ENCODE peak calls at places on chromosome 12, in five cellular contexts. X is neural progenitor cell, T is GM12865, Z is fibroblast of mammary gland, O is right cardiac atrium. H is an unnamed sample.

GRCh38 chr12:73798523-73798922 is 739.1 kb upstream of the ATXN7L3B start:
- DNase-seq in X (no peak), T (no peak), Z (no peak), O (no peak), H (no peak)

GRCh38 chr12:7373226-7373625 is 69.4 kb downstream of the ACSM4 start:
- DNase-seq in X (no peak), T (no peak), Z (no peak), O (no peak), H (no peak)

GRCh38 chr12:126424696-126425095 is 1359.5 kb downstream of the AACS start:
- DNase-seq in X (no peak), T (no peak), Z (no peak), O (no peak), H (peak)

GRCh38 chr12:48029811-48030650 is 25.8 kb upstream of the COL2A1 start:
- DNase-seq in X (no peak), T (no peak), Z (no peak), O (no peak), H (peak)

GRCh38 chr12:67141405-67142018 is 127.6 kb upstream of the CAND1 start:
- DNase-seq in X (peak), T (no peak), Z (no peak), O (no peak), H (no peak)

GRCh38 chr12:80241576-80242273 is 142.4 kb downstream of the OTOGL start:
- DNase-seq in X (no peak), T (no peak), Z (peak), O (no peak), H (no peak)

GRCh38 chr12:49974677-49975369 is 2.1 kb downstream of the AQP6 start:
- DNase-seq in X (no peak), T (no peak), Z (no peak), O (no peak), H (no peak)

GRCh38 chr12:3530548-3530947 is 39.5 kb downstream of the PRMT8 start:
- DNase-seq in X (no peak), T (no peak), Z (no peak), O (peak), H (no peak)

GRCh38 chr12:14322403-14322802 is 43.1 kb upstream of the ATF7IP start:
- DNase-seq in X (no peak), T (no peak), Z (no peak), O (no peak), H (no peak)

GRCh38 chr12:77102691-77103090 is 37.3 kb upstream of the E2F7 start:
- DNase-seq in X (no peak), T (no peak), Z (peak), O (no peak), H (peak)

GRCh38 chr12:126488786-126489185 is 1423.6 kb downstream of the AACS start:
- DNase-seq in X (no peak), T (no peak), Z (no peak), O (no peak), H (no peak)

GRCh38 chr12:122517877-122518276 is 8.9 kb downstream of the RSRC2 start:
- DNase-seq in X (no peak), T (no peak), Z (peak), O (no peak), H (peak)

GRCh38 chr12:121917950-121918678 is at the start of gene CFAP251:
- DNase-seq in X (peak), T (peak), Z (no peak), O (peak), H (peak)

GRCh38 chr12:96719671-96720362 is 187.2 kb upstream of the NEDD1 start:
- DNase-seq in X (no peak), T (peak), Z (peak), O (no peak), H (no peak)

GRCh38 chr12:70365648-70366518 is at the start of gene KCNMB4:
- DNase-seq in X (peak), T (peak), Z (no peak), O (peak), H (peak)

GRCh38 chr12:65699251-65699650 is 125.0 kb upstream of the HMGA2 start:
- DNase-seq in X (no peak), T (no peak), Z (peak), O (no peak), H (peak)

GRCh38 chr12:89208661-89209096 is 143.6 kb downstream of the DUSP6 start:
- DNase-seq in X (no peak), T (no peak), Z (peak), O (no peak), H (peak)

GRCh38 chr12:10959777-10960176 is 20.7 kb upstream of the TAS2R14 start:
- DNase-seq in X (no peak), T (no peak), Z (peak), O (no peak), H (peak)

GRCh38 chr12:3950714-3951320 is 77.6 kb upstream of the PARP11 start:
- DNase-seq in X (no peak), T (no peak), Z (no peak), O (no peak), H (no peak)

GRCh38 chr12:111673503-111673902 is 12.3 kb downstream of the BRAP start:
- DNase-seq in X (no peak), T (peak), Z (peak), O (no peak), H (peak)

GRCh38 chr12:43289412-43289811 is 262.6 kb downstream of the ADAMTS20 start:
- DNase-seq in X (no peak), T (no peak), Z (peak), O (no peak), H (no peak)

GRCh38 chr12:14273911-14274306 is 91.6 kb upstream of the ATF7IP start:
- DNase-seq in X (no peak), T (peak), Z (no peak), O (no peak), H (no peak)

GRCh38 chr12:78963439-78964222 is 99.1 kb downstream of the SYT1 start:
- DNase-seq in X (no peak), T (no peak), Z (peak), O (no peak), H (no peak)

GRCh38 chr12:53963434-53964314 is 9.0 kb downstream of the HOXC12 start:
- DNase-seq in X (no peak), T (no peak), Z (no peak), O (no peak), H (no peak)

GRCh38 chr12:13592063-13592942 is 389.1 kb downstream of the GRIN2B start:
- DNase-seq in X (no peak), T (peak), Z (no peak), O (no peak), H (no peak)

GRCh38 chr12:50537538-50537919 is 32.7 kb downstream of the DIP2B start:
- DNase-seq in X (peak), T (no peak), Z (peak), O (no peak), H (no peak)

GRCh38 chr12:81010641-81011040 is 67.2 kb upstream of the ACSS3 start:
- DNase-seq in X (no peak), T (no peak), Z (peak), O (no peak), H (no peak)

GRCh38 chr12:587551-588322 is 75.5 kb downstream of the NINJ2 start:
- DNase-seq in X (no peak), T (no peak), Z (no peak), O (no peak), H (no peak)

GRCh38 chr12:10771132-10771733 is 31.2 kb downstream of the TAS2R7 start:
- DNase-seq in X (peak), T (peak), Z (peak), O (no peak), H (peak)

GRCh38 chr12:132153501-132154340 is 9.5 kb downstream of the NOC4L start:
- DNase-seq in X (peak), T (peak), Z (peak), O (peak), H (peak)

GRCh38 chr12:94191023-94191422 is 42.6 kb downstream of the PLXNC1 start:
- DNase-seq in X (no peak), T (peak), Z (no peak), O (no peak), H (no peak)

GRCh38 chr12:28951941-28952340 is 197.1 kb upstream of the FAR2 start:
- DNase-seq in X (no peak), T (no peak), Z (no peak), O (no peak), H (no peak)

GRCh38 chr12:12518464-12518845 is 44.2 kb downstream of the DUSP16 start:
- DNase-seq in X (no peak), T (no peak), Z (no peak), O (no peak), H (no peak)

GRCh38 chr12:54328595-54329337 is 3.8 kb downstream of the COPZ1 start:
- DNase-seq in X (no peak), T (no peak), Z (no peak), O (no peak), H (no peak)

GRCh38 chr12:39123580-39123979 is 218.2 kb upstream of the CPNE8 start:
- DNase-seq in X (no peak), T (no peak), Z (no peak), O (no peak), H (no peak)

GRCh38 chr12:24121911-24122310 is 172.4 kb upstream of the SOX5 start:
- DNase-seq in X (no peak), T (no peak), Z (peak), O (no peak), H (no peak)

DNA sequence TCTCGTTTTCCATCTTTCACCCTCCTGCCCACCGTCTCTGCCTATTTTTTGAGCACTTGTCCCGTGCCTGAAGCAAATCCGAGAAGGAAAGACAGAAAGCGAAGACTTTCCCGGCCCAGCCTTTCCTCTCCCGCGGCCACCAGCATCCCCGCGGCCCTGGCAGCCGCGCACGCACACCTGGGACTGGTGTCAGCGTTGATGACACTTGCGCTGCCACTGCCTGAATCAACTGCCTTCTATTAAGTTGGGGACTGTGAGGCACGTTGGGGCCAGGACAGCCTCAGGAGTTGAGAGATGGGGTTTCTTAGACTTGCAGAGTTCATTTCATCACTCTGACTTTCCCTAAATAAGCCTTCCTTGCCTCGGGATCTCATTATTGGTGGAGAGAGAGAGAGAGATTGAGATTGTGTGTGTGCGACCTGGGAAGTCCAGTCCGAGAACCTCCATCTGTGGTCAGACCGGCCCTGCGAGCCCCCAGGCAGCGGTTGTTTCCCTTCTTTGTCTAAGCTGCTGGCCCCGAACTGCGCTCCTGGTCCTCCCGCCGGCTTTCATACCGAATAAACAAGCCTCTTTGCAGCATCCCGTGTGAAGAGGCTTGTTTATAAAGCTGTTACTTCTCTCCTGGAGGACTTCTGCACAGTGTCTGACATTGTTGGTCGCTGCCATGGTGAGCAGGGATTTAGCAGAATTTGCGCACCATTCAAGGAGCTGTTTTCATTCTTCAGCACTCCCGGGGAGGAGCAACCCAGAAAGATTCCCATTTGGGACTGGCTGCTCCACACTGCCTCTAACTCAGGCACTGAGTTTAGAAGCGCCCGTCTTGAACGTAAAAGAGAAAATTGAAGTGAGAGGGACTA is 1.5 kb downstream of the PDZRN4 start:
- DNase-seq in X (peak), T (no peak), Z (peak), O (peak), H (peak)
- H3K4me3 ChIP-seq in X (peak), T (no peak), Z (peak), O (peak), H (peak)

DNA sequence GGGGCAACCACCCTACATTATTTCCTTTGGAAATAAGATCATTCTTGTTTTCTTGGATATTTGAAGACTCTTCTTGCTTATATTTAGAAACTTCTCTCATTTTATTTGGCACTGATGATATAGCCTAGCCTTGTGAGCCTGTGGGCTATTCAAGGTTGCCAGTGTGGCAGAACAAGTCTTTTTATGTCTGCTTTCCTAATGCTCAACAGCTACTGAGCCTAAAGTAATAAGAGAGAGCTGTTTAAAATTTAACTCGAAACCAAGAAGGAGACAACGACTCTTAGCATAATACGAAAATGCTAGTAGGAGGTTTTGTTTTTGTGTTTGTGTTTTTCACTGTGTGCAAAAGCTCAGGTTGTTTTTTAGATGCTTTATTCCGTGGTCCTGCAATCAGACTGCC is 104.0 kb upstream of the CPM start:
- DNase-seq in X (no peak), T (no peak), Z (no peak), O (no peak), H (no peak)
- H3K4me3 ChIP-seq in X (no peak), T (no peak), Z (no peak), O (no peak), H (no peak)

DNA sequence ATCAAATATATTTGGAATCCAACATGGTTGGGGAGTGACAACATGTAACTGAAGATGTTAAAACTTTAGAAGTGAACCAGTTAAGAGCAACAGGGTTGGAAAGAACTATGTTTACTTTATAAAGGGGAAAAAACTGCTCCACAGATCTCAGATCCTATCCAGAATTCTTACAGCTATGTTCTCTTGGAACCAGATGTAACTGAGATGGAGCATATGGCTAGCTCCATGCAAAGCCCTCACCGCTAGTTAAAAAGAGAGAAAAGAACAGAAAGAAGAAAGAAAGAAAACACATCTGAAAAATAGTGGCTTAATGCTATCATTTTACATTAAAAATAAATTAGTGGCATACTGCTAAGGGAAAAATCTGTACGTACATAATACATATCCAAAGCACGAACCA is 235.3 kb downstream of the NELL2 start:
- DNase-seq in X (no peak), T (no peak), Z (no peak), O (no peak), H (no peak)
- H3K4me3 ChIP-seq in X (no peak), T (no peak), Z (no peak), O (no peak), H (no peak)

GRCh38 chr12:56221757-56222530 is at the start of gene RNF41:
- DNase-seq in X (peak), T (peak), Z (peak), O (peak), H (peak)

GRCh38 chr12:56224102-56224701 is at the start of gene NABP2:
- DNase-seq in X (peak), T (peak), Z (peak), O (peak), H (peak)

GRCh38 chr12:56223571-56224101 is 506 bp upstream of the NABP2 start:
- DNase-seq in X (no peak), T (no peak), Z (no peak), O (no peak), H (no peak)

GRCh38 chr12:56222531-56222895 is 791 bp upstream of the RNF41 start:
- DNase-seq in X (no peak), T (no peak), Z (no peak), O (no peak), H (peak)

DNA sequence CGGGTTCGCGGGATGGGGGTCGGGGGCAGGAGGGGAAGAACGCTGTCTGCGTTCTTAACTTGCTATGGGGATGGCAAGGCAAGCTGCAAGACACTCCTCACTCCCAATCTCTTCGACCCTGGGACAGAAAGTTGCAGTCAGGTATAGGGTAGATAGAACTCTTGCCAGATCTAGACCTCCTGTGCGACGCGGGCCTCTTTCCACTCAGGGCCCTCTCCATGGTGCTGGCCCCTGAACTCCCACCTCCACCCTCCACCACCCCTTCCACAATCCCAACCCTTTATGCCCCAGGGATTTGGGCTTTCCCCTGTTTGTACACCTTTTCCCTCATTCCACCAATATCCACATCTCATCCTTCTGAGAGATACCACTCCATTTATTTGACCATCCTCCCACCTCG is 812 bp downstream of the NABP2 start:
- DNase-seq in X (peak), T (no peak), Z (no peak), O (no peak), H (no peak)
- H3K4me3 ChIP-seq in X (peak), T (peak), Z (peak), O (peak), H (peak)

DNA sequence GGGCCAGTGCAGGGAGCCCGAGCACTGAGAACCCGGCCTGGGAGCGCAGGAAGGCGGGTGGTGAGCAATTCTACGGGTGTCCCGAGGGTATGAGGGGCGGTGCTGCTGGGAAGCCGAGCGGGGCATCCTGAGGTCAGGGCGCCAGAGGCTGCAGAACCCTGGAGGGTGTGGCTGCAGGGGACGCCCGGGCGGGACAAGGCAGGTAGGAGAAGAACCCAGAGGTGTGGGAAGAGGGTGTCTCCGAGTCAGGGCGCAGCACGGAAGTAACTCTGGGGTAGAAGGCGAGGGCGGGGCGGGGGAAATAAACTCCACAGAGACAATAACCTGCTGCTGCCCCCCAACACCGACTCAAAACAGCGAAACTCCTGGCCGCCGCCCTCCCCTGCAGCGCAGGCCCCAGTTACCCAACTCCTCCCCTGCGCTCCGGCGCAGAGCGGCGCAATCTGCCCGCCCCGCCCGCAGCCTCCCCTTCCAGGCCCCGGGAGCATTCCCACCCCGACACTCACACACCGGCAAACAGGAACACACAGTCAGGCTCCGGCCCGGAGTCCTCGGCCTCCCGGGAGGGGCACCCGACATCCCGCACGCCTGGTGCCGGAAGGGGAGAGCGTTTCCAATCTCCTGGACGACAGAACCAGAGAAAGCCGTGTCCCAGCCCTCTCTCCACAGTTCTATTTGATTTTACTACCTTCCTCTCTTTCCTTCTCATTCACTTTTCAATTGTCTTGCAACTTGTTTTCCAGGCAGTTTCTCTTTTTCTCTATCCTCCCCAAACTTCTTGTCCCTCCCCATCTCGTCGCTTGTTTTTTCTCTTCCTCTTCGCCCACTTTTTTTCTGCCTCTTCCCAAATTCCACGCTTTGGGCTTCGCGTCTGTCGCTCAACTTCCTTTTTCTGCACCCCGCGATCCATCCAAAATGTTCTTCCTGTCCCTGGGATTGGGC is 2.4 kb downstream of the HRK start:
- DNase-seq in X (peak), T (no peak), Z (no peak), O (peak), H (no peak)
- H3K4me3 ChIP-seq in X (peak), T (no peak), Z (no peak), O (peak), H (peak)

GRCh38 chr12:108972226-108972757 is 48.6 kb downstream of the SVOP start:
- DNase-seq in X (no peak), T (no peak), Z (no peak), O (no peak), H (peak)
- H3K4me3 ChIP-seq in X (no peak), T (no peak), Z (no peak), O (no peak), H (no peak)